ENCODE peak calls at places on chromosome 2, in five cellular contexts. W is GM12878, Q is upper lobe of left lung, D is HepG2, X is K562. U is an unnamed sample.

GRCh38 chr2:230908595-230909191 is 16.3 kb downstream of the GPR55 start:
- ATAC-seq in Q (peak; percentile 34), W (no peak), X (peak; percentile 87), D (no peak), U (peak; percentile 71)

GRCh38 chr2:235580401-235581157 is 86.7 kb downstream of the AGAP1 start:
- ATAC-seq in X (no peak), Q (no peak), D (no peak), W (no peak), U (no peak)

GRCh38 chr2:168470880-168471475 is 14.9 kb downstream of the CERS6 start:
- ATAC-seq in W (peak; percentile 47), D (no peak), X (peak; percentile 64), Q (no peak), U (no peak)

GRCh38 chr2:112994648-112995047 is 10.6 kb upstream of the IL36A start:
- ATAC-seq in X (no peak), Q (no peak), W (no peak), D (no peak), U (no peak)

GRCh38 chr2:10193276-10193675 is 70.7 kb downstream of the RRM2 start:
- ATAC-seq in D (no peak), X (no peak), Q (no peak), W (no peak), U (no peak)

GRCh38 chr2:33371304-33372090 is 105.0 kb upstream of the RASGRP3 start:
- ATAC-seq in Q (no peak), W (no peak), D (no peak), X (no peak), U (no peak)

GRCh38 chr2:211248841-211249240 is 692.4 kb downstream of the CPS1 start:
- ATAC-seq in X (no peak), D (no peak), W (no peak), Q (no peak), U (no peak)

GRCh38 chr2:173213181-173213580 is 137.5 kb downstream of the MAP3K20 start:
- ATAC-seq in X (no peak), D (no peak), Q (no peak), W (no peak), U (no peak)

GRCh38 chr2:198597648-198598047 is 793.3 kb downstream of the PLCL1 start:
- ATAC-seq in Q (no peak), W (no peak), X (no peak), D (no peak), U (no peak)

GRCh38 chr2:164621761-164622105 is 451 bp upstream of the GRB14 start:
- ATAC-seq in X (no peak), Q (no peak), D (no peak), W (no peak), U (no peak)

GRCh38 chr2:151973901-151974199 is 125.0 kb downstream of the CACNB4 start:
- ATAC-seq in D (peak; percentile 89), Q (peak; percentile 72), W (peak; percentile 47), X (peak; percentile 29), U (peak; percentile 62)

GRCh38 chr2:61995515-61995914 is 90.0 kb downstream of the COMMD1 start:
- ATAC-seq in Q (no peak), D (no peak), X (peak; percentile 64), W (peak; percentile 93), U (no peak)

GRCh38 chr2:154048905-154049304 is 177.2 kb downstream of the GALNT13 start:
- ATAC-seq in X (no peak), W (no peak), Q (no peak), D (no peak), U (no peak)

GRCh38 chr2:1704606-1705556 is 39.4 kb downstream of the PXDN start:
- ATAC-seq in D (peak; percentile 37), X (no peak), W (no peak), Q (peak; percentile 8), U (no peak)

GRCh38 chr2:171124512-171124911 is 36.2 kb downstream of the TLK1 start:
- ATAC-seq in W (no peak), Q (no peak), X (no peak), D (peak; percentile 46), U (no peak)

GRCh38 chr2:147405651-147406050 is 439.2 kb upstream of the ACVR2A start:
- ATAC-seq in D (no peak), Q (no peak), W (peak; percentile 59), X (no peak), U (no peak)

GRCh38 chr2:23530121-23530908 is 145.3 kb downstream of the KLHL29 start:
- ATAC-seq in Q (no peak), X (no peak), W (no peak), D (no peak), U (no peak)

GRCh38 chr2:64284751-64285150 is 140.5 kb upstream of the PELI1 start:
- ATAC-seq in W (no peak), D (no peak), Q (peak; percentile 5), X (no peak), U (no peak)

GRCh38 chr2:88097891-88098557 is 29.8 kb downstream of the FABP1 start:
- ATAC-seq in D (no peak), Q (no peak), X (no peak), W (no peak), U (no peak)

GRCh38 chr2:190283783-190284182 is 35.8 kb downstream of the HIBCH start:
- ATAC-seq in Q (peak; percentile 24), X (no peak), D (no peak), W (no peak), U (no peak)

GRCh38 chr2:68359889-68360288 is 5.2 kb upstream of the PLEK start:
- ATAC-seq in X (no peak), W (no peak), D (no peak), Q (no peak), U (no peak)

GRCh38 chr2:80007722-80008503 is 296.6 kb downstream of the LRRTM1 start:
- ATAC-seq in X (no peak), Q (no peak), D (no peak), W (no peak), U (no peak)

GRCh38 chr2:36374586-36374985 is 19.0 kb downstream of the CRIM1 start:
- ATAC-seq in D (no peak), X (no peak), W (no peak), Q (no peak), U (no peak)

GRCh38 chr2:171210864-171211431 is 50.3 kb upstream of the TLK1 start:
- ATAC-seq in D (peak; percentile 81), W (peak; percentile 93), Q (no peak), X (peak; percentile 53), U (no peak)

GRCh38 chr2:223688094-223688835 is 86.1 kb upstream of the SCG2 start:
- ATAC-seq in D (peak; percentile 70), W (no peak), X (no peak), Q (no peak), U (no peak)

GRCh38 chr2:160288324-160288723 is 88.3 kb upstream of the ITGB6 start:
- ATAC-seq in Q (no peak), W (no peak), X (no peak), D (no peak), U (no peak)

GRCh38 chr2:132253496-132254305 is 91.9 kb upstream of the ANKRD30BL start:
- ATAC-seq in X (no peak), D (no peak), W (no peak), Q (peak; percentile 32), U (no peak)

GRCh38 chr2:21443494-21444105 is 319.8 kb downstream of the TDRD15 start:
- ATAC-seq in D (peak; percentile 46), W (no peak), Q (no peak), X (no peak), U (no peak)

GRCh38 chr2:233901884-233902283 is 15.3 kb upstream of the TRPM8 start:
- ATAC-seq in W (no peak), X (no peak), D (no peak), Q (no peak), U (no peak)

GRCh38 chr2:13106302-13106701 is 389.6 kb downstream of the TRIB2 start:
- ATAC-seq in D (no peak), X (no peak), Q (no peak), W (peak; percentile 57), U (no peak)

GRCh38 chr2:240421396-240421795 is 14.1 kb upstream of the GPC1 start:
- ATAC-seq in Q (no peak), X (no peak), D (no peak), W (no peak), U (no peak)

GRCh38 chr2:28951910-28952805 is 28.9 kb upstream of the TOGARAM2 start:
- ATAC-seq in W (no peak), D (peak; percentile 69), X (no peak), Q (peak; percentile 84), U (peak; percentile 87)

DNA sequence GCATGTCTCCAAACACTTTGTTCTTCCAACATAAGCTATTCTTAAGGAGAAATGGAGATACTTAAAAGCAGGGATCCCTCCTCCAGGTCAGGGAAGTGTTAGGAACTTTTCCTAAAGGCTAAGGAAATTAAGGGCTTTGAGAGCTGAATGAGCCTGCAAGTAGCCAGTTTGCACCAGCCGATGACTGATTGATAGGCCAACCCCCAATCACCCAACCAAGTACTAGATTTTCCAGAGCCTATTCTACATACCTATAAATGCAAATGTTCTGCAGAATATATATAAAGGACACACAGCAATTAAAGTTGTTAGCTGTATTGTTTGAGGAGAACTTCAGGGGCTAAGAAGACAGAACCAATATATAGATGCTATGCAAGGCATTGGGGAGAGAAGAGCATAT is 547.6 kb downstream of the NRXN1 start:
- ATAC-seq in W (no peak), Q (no peak), D (no peak), X (no peak), U (no peak)
- H3K4me1 ChIP-seq in W (no peaks in the 10 kb centered on the region), Q (no peaks in the 10 kb centered on the region), D (no peaks in the 10 kb centered on the region), X (no peaks in the 10 kb centered on the region), U (no peaks in the 10 kb centered on the region)

GRCh38 chr2:78832481-78832880 is 193.0 kb upstream of the REG3G start:
- ATAC-seq in D (no peak), X (no peak), W (no peak), Q (no peak), U (no peak)
- TF ChIP-seq EP300 in D (no peak), X (no peak), W (no peak), Q (no peak), U (no peak)

DNA sequence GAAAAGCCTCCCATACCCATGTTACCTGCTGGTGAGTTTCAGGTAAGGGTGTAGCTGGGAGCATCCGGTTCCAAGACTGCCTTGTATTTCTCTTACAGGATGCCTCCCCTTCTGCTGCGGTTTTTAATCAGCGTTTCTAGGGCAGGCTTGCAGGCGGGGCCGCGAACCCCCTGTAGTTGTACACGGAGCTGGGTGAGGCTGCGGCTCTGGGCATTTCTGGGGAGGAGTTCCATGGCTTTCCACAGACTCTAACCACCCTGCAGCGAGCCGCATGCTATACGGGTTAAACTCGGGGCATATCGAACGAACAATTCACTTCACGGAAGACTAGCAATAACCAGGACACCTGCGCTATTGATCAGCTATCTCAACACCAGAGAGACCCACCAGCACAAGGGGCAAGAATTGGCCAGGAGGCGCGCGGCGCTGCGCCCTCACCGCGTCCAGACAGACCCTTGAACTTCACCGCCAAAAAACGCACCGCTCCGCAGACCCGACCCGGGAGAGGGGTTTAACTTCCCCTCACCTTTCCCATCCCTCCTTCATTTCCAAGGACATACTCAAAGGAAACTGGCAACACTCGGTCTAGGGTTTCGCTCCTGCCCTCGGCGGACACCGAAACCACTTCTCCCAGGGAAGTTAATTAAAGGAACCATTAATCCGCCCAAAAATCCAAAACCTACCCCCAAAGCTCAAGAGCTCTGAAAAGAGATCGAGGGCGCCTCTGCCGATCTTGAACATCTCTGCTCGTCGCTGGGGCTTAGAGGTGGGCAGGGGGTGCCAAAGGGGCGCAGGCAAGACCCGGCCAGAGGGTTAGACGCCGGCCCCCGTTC is 909 bp downstream of the TGFA start:
- ATAC-seq in W (no peak), Q (no peak), X (no peak), D (no peak), U (no peak)
- H3K27me3 ChIP-seq in W (peaks cover 16% of the 10 kb centered on the region), Q (no peaks in the 10 kb centered on the region), X (peaks cover 41% of the 10 kb centered on the region), D (no peaks in the 10 kb centered on the region), U (peaks cover 83% of the 10 kb centered on the region)

DNA sequence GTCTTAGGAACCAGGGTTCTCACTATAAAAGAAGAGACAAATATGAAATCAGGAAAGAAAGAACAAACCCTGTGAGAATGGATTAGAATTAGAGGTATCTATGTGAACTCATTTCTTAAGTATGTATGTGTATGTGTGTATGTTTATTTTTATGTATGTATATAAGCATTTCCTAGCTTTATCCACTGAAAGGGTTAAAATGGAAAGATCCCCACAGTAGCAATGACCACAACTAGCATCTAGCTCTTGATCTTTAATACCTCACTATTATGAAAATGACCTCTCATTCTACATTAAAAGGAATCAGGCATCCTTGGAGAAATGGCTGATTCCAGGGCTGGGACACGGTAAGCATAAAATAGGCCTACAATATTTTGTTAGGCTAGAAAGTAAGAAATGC is 31.6 kb downstream of the RTN4 start:
- ATAC-seq in D (no peak), X (no peak), Q (no peak), W (no peak), U (no peak)
- H3K4me1 ChIP-seq in D (peaks cover 45% of the 10 kb centered on the region), X (no peaks in the 10 kb centered on the region), Q (peaks cover 45% of the 10 kb centered on the region), W (no peaks in the 10 kb centered on the region), U (peaks cover 68% of the 10 kb centered on the region)

U was measured in gastroesophageal sphincter.